ENCODE peak calls at places on chromosomes 4 and X, in four cellular contexts. O, T, U and R are unnamed samples.
A peak's percentile ranks its signal among the peaks of the same experiment; 100 is the strongest.

GRCh38 chrX:31715675-31716074 is 643.8 kb upstream of the FTHL17 start:
- DNase-seq in O (no peak), T (peak; percentile 14), U (no peak), R (no peak)

GRCh38 chr4:97950836-97951235 is 192.4 kb downstream of the STPG2 start:
- DNase-seq in O (no peak), T (no peak), U (no peak), R (no peak)

GRCh38 chrX:82648062-82648461 is 860.0 kb upstream of the POU3F4 start:
- DNase-seq in O (no peak), T (peak; percentile 1), U (no peak), R (no peak)

GRCh38 chr4:42048394-42048793 is 58.1 kb downstream of the SLC30A9 start:
- DNase-seq in O (no peak), T (peak; percentile 66), U (no peak), R (no peak)

GRCh38 chrX:22389544-22390243 is 117.0 kb downstream of the CBLL2 start:
- DNase-seq in O (no peak), T (peak; percentile 11), U (no peak), R (no peak)

GRCh38 chr4:62571494-62571893 is 1371.4 kb downstream of the ADGRL3 start:
- DNase-seq in O (no peak), T (no peak), U (no peak), R (no peak)

GRCh38 chr4:80422727-80423404 is 87.3 kb downstream of the CFAP299 start:
- DNase-seq in O (no peak), T (no peak), U (peak; percentile 66), R (no peak)

GRCh38 chr4:52714597-52715254 is 36.5 kb downstream of the ERVMER34-1 start:
- DNase-seq in O (no peak), T (no peak), U (no peak), R (no peak)

GRCh38 chrX:118254611-118255010 is 91.3 kb upstream of the WDR44 start:
- DNase-seq in O (peak; percentile 0), T (peak; percentile 50), U (no peak), R (no peak)

GRCh38 chrX:88830113-88830512 is 83.1 kb downstream of the CPXCR1 start:
- DNase-seq in O (no peak), T (no peak), U (no peak), R (no peak)

GRCh38 chr4:188987011-188987410 is 847.8 kb downstream of the TRIML1 start:
- DNase-seq in O (no peak), T (no peak), U (no peak), R (no peak)

GRCh38 chr4:53654300-53654758 is 63.0 kb upstream of the LNX1 start:
- DNase-seq in O (no peak), T (no peak), U (no peak), R (no peak)

GRCh38 chrX:20459410-20460350 is 193.0 kb upstream of the RPS6KA3 start:
- DNase-seq in O (no peak), T (no peak), U (no peak), R (no peak)

GRCh38 chrX:42123369-42123768 is 200.0 kb upstream of the CASK start:
- DNase-seq in O (no peak), T (no peak), U (no peak), R (no peak)

GRCh38 chr4:77856152-77856551 is 6.5 kb upstream of the MRPL1 start:
- DNase-seq in O (no peak), T (no peak), U (no peak), R (no peak)

GRCh38 chr4:176592976-176593375 is 199.7 kb downstream of the VEGFC start:
- DNase-seq in O (no peak), T (no peak), U (no peak), R (no peak)

GRCh38 chr4:1041147-1041935 is 29.9 kb downstream of the FGFRL1 start:
- DNase-seq in O (no peak), T (peak; percentile 59), U (no peak), R (no peak)

GRCh38 chr4:67608047-67608446 is 49.5 kb downstream of the STAP1 start:
- DNase-seq in O (no peak), T (no peak), U (no peak), R (no peak)

GRCh38 chr4:153222162-153222789 is 18.0 kb downstream of the TRIM2 start:
- DNase-seq in O (peak; percentile 51), T (no peak), U (peak; percentile 13), R (no peak)

GRCh38 chr4:24229976-24230375 is 340.1 kb upstream of the PPARGC1A start:
- DNase-seq in O (no peak), T (no peak), U (no peak), R (no peak)

GRCh38 chrX:110852180-110852579 is 56.6 kb upstream of the CHRDL1 start:
- DNase-seq in O (no peak), T (peak; percentile 19), U (no peak), R (no peak)

GRCh38 chr4:109803924-109804571 is 2.2 kb upstream of the CFI start:
- DNase-seq in O (no peak), T (peak; percentile 59), U (peak; percentile 15), R (no peak)

GRCh38 chrX:10015711-10016515 is 48.8 kb downstream of the CLDN34 start:
- DNase-seq in O (peak; percentile 29), T (peak; percentile 40), U (peak; percentile 26), R (no peak)

GRCh38 chr4:178602833-178603232 is 1160.6 kb upstream of the AGA start:
- DNase-seq in O (no peak), T (no peak), U (no peak), R (no peak)

GRCh38 chrX:153825042-153825441 is 5.3 kb downstream of the PDZD4 start:
- DNase-seq in O (no peak), T (no peak), U (no peak), R (no peak)

GRCh38 chr4:184433258-184433892 is 41.0 kb downstream of the IRF2 start:
- DNase-seq in O (no peak), T (no peak), U (no peak), R (no peak)

GRCh38 chr4:108359936-108360681 is 191.4 kb upstream of the LEF1 start:
- DNase-seq in O (no peak), T (no peak), U (no peak), R (no peak)
- H3K27ac ChIP-seq in O (no peak overlapping the region), T (no peak overlapping the region), U (no peak overlapping the region), R (no peak overlapping the region)

GRCh38 chrX:141180851-141181250 is 3.9 kb upstream of the LDOC1 start:
- DNase-seq in O (no peak), T (no peak), U (no peak), R (no peak)
- H3K27ac ChIP-seq in O (no peak overlapping the region), T (no peak overlapping the region), U (no peak overlapping the region), R (no peak overlapping the region)

GRCh38 chr4:7808181-7808580 is 131.5 kb downstream of the AFAP1 start:
- DNase-seq in O (no peak), T (no peak), U (no peak), R (no peak)

GRCh38 chr4:7807351-7807921 is 132.2 kb downstream of the AFAP1 start:
- DNase-seq in O (no peak), T (no peak), U (no peak), R (no peak)

GRCh38 chr4:7806724-7807123 is 132.9 kb downstream of the AFAP1 start:
- DNase-seq in O (no peak), T (no peak), U (no peak), R (no peak)

GRCh38 chr4:7810792-7811535 is 128.7 kb downstream of the AFAP1 start:
- DNase-seq in O (no peak), T (no peak), U (no peak), R (no peak)

GRCh38 chr4:7808752-7809151 is 130.9 kb downstream of the AFAP1 start:
- DNase-seq in O (no peak), T (peak; percentile 31), U (no peak), R (no peak)
- H3K27ac ChIP-seq in O (no peak overlapping the region), T (peak overlapping the region; percentile 91), U (no peak overlapping the region), R (no peak overlapping the region)

GRCh38 chr4:144646523-144647094 is 653 bp downstream of the HHIP start:
- DNase-seq in O (peak; percentile 46), T (no peak), U (no peak), R (no peak)
- H3K27ac ChIP-seq in O (peak overlapping the region; percentile 95), T (peak overlapping the region; percentile 91), U (no peak overlapping the region), R (peak overlapping the region; percentile 81)

DNA sequence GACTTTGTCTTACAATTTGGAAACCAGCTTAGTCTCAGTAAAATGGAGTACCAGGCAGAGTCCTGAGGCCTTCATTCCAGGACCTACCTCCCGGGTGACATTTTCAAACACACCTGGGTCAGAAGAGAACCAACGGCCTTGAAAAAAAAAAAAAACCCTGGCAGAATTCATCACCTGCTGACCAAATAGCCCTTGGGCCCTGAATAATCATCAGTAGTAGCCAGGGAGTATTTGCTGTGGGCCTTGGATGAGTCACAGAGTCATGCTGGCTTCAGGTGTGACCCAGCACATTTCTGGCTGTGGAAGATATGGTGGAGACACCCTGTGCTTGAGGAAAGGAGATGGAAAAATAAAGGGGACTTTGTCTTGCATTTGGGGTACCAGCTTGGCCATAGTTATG is 92.2 kb downstream of the LPAR4 start:
- DNase-seq in O (no peak), T (no peak), U (no peak), R (no peak)
- H3K27ac ChIP-seq in O (no peak overlapping the region), T (no peak overlapping the region), U (no peak overlapping the region), R (no peak overlapping the region)

GRCh38 chr4:113945906-113946305 is 33.5 kb downstream of the ARSJ start:
- DNase-seq in O (no peak), T (no peak), U (no peak), R (no peak)
- H3K27ac ChIP-seq in O (no peak overlapping the region), T (no peak overlapping the region), U (no peak overlapping the region), R (no peak overlapping the region)

DNA sequence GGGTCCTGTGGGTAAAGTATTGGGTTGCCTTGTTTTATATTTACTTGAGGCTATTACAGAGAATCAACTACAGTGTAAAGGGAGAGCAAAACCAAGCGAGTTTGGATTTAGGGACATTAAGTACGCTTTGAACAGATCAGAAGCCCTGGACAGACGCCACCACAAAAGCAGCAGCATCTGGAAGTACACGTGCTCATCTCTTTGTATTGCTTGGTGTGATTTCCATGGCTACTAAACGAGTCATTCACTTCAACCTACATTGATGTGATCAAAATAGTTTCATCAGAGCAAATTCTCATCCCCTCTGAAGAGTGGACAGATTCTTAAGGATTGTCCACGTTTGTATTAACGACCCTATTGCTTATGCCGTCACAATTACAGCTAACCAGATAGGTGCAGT is 85.1 kb downstream of the SORBS2 start:
- DNase-seq in O (no peak), T (no peak), U (no peak), R (no peak)
- H3K27ac ChIP-seq in O (no peak overlapping the region), T (no peak overlapping the region), U (no peak overlapping the region), R (no peak overlapping the region)

GRCh38 chrX:136802515-136802914 is 21.8 kb upstream of the ARHGEF6 start:
- DNase-seq in O (no peak), T (no peak), U (no peak), R (no peak)
- H3K27ac ChIP-seq in O (no peak overlapping the region), T (no peak overlapping the region), U (no peak overlapping the region), R (no peak overlapping the region)

GRCh38 chr4:114081783-114082182 is 102.3 kb upstream of the ARSJ start:
- DNase-seq in O (no peak), T (no peak), U (no peak), R (no peak)

GRCh38 chr4:114076865-114077264 is 97.4 kb upstream of the ARSJ start:
- DNase-seq in O (no peak), T (no peak), U (no peak), R (no peak)

GRCh38 chr4:114078636-114079035 is 99.2 kb upstream of the ARSJ start:
- DNase-seq in O (no peak), T (no peak), U (no peak), R (no peak)

GRCh38 chr4:114082348-114082747 is 102.9 kb upstream of the ARSJ start:
- DNase-seq in O (no peak), T (no peak), U (no peak), R (no peak)

GRCh38 chr4:114077610-114078009 is 98.2 kb upstream of the ARSJ start:
- DNase-seq in O (no peak), T (no peak), U (no peak), R (no peak)
- H3K27ac ChIP-seq in O (no peak overlapping the region), T (no peak overlapping the region), U (no peak overlapping the region), R (no peak overlapping the region)